ENCODE peak calls at places on chromosomes 7 and 10, in four cellular contexts. One of them, this sample, is unnamed.

GRCh38 chr10:69344591-69345244 is 66.4 kb downstream of the HK1 start:
- DNase-seq in suprapubic skin: peak
- DNase-seq in gastrocnemius medialis: no peak
- DNase-seq in GM12865: peak
- DNase-seq in this sample: no peak

GRCh38 chr7:102469351-102469971 is 4.7 kb downstream of the LRWD1 start:
- DNase-seq in suprapubic skin: peak
- DNase-seq in gastrocnemius medialis: peak
- DNase-seq in GM12865: no peak
- DNase-seq in this sample: peak

GRCh38 chr10:6194291-6194690 is 8.4 kb upstream of the PFKFB3 start:
- DNase-seq in suprapubic skin: no peak
- DNase-seq in gastrocnemius medialis: no peak
- DNase-seq in GM12865: no peak
- DNase-seq in this sample: no peak

GRCh38 chr10:73414230-73414981 is 548 bp upstream of the ANXA7 start:
- DNase-seq in suprapubic skin: no peak
- DNase-seq in gastrocnemius medialis: no peak
- DNase-seq in GM12865: no peak
- DNase-seq in this sample: no peak

GRCh38 chr10:101878869-101879268 is 35.3 kb upstream of the KCNIP2 start:
- DNase-seq in suprapubic skin: no peak
- DNase-seq in gastrocnemius medialis: no peak
- DNase-seq in GM12865: no peak
- DNase-seq in this sample: no peak

GRCh38 chr7:72098812-72099211 is 313.3 kb downstream of the CALN1 start:
- DNase-seq in suprapubic skin: peak
- DNase-seq in gastrocnemius medialis: no peak
- DNase-seq in GM12865: no peak
- DNase-seq in this sample: peak

GRCh38 chr10:88565072-88565471 is 18.0 kb downstream of the RNLS start:
- DNase-seq in suprapubic skin: no peak
- DNase-seq in gastrocnemius medialis: no peak
- DNase-seq in GM12865: peak
- DNase-seq in this sample: no peak

GRCh38 chr7:49038821-49039358 is 114.5 kb downstream of the CDC14C start:
- DNase-seq in suprapubic skin: no peak
- DNase-seq in gastrocnemius medialis: peak
- DNase-seq in GM12865: no peak
- DNase-seq in this sample: no peak

GRCh38 chr7:95549818-95550529 is 46.3 kb downstream of the PDK4 start:
- DNase-seq in suprapubic skin: peak
- DNase-seq in gastrocnemius medialis: peak
- DNase-seq in GM12865: no peak
- DNase-seq in this sample: no peak

GRCh38 chr10:122051609-122052385 is 62.8 kb downstream of the TACC2 start:
- DNase-seq in suprapubic skin: no peak
- DNase-seq in gastrocnemius medialis: peak
- DNase-seq in GM12865: no peak
- DNase-seq in this sample: no peak

GRCh38 chr7:98357751-98358161 is 43.1 kb downstream of the BAIAP2L1 start:
- DNase-seq in suprapubic skin: no peak
- DNase-seq in gastrocnemius medialis: no peak
- DNase-seq in GM12865: no peak
- DNase-seq in this sample: no peak

GRCh38 chr10:131048595-131048994 is 262.9 kb downstream of the TCERG1L start:
- DNase-seq in suprapubic skin: no peak
- DNase-seq in gastrocnemius medialis: no peak
- DNase-seq in GM12865: no peak
- DNase-seq in this sample: no peak

GRCh38 chr10:85602306-85602705 is 764.3 kb downstream of the GRID1 start:
- DNase-seq in suprapubic skin: no peak
- DNase-seq in gastrocnemius medialis: no peak
- DNase-seq in GM12865: no peak
- DNase-seq in this sample: peak

GRCh38 chr10:85603167-85603940 is 763.2 kb downstream of the GRID1 start:
- DNase-seq in suprapubic skin: no peak
- DNase-seq in gastrocnemius medialis: no peak
- DNase-seq in GM12865: no peak
- DNase-seq in this sample: peak

GRCh38 chr10:85601526-85601925 is 765.1 kb downstream of the GRID1 start:
- DNase-seq in suprapubic skin: no peak
- DNase-seq in gastrocnemius medialis: no peak
- DNase-seq in GM12865: no peak
- DNase-seq in this sample: peak

GRCh38 chr10:85604136-85604725 is 762.4 kb downstream of the GRID1 start:
- DNase-seq in suprapubic skin: no peak
- DNase-seq in gastrocnemius medialis: no peak
- DNase-seq in GM12865: no peak
- DNase-seq in this sample: peak

GRCh38 chr10:85602713-85603112 is 763.9 kb downstream of the GRID1 start:
- DNase-seq in suprapubic skin: no peak
- DNase-seq in gastrocnemius medialis: no peak
- DNase-seq in GM12865: no peak
- DNase-seq in this sample: no peak
- TF ChIP-seq CTCF in suprapubic skin: no peak
- TF ChIP-seq CTCF in gastrocnemius medialis: no peak
- TF ChIP-seq CTCF in GM12865: no peak
- TF ChIP-seq CTCF in this sample: no peak

GRCh38 chr7:122887198-122887597 is 938 bp upstream of the CADPS2 start:
- DNase-seq in suprapubic skin: peak
- DNase-seq in gastrocnemius medialis: no peak
- DNase-seq in GM12865: peak
- DNase-seq in this sample: peak
- TF ChIP-seq CTCF in suprapubic skin: no peak
- TF ChIP-seq CTCF in gastrocnemius medialis: no peak
- TF ChIP-seq CTCF in GM12865: no peak
- TF ChIP-seq CTCF in this sample: peak

GRCh38 chr7:121505540-121506182 is 109.6 kb upstream of the FAM3C start:
- DNase-seq in suprapubic skin: no peak
- DNase-seq in gastrocnemius medialis: no peak
- DNase-seq in GM12865: no peak
- DNase-seq in this sample: no peak
- TF ChIP-seq CTCF in suprapubic skin: no peak
- TF ChIP-seq CTCF in gastrocnemius medialis: no peak
- TF ChIP-seq CTCF in GM12865: no peak
- TF ChIP-seq CTCF in this sample: no peak

GRCh38 chr7:38451840-38452239 is 178.4 kb upstream of the TARP start:
- DNase-seq in suprapubic skin: no peak
- DNase-seq in gastrocnemius medialis: no peak
- DNase-seq in GM12865: peak
- DNase-seq in this sample: no peak
- TF ChIP-seq CTCF in suprapubic skin: no peak
- TF ChIP-seq CTCF in gastrocnemius medialis: no peak
- TF ChIP-seq CTCF in GM12865: peak
- TF ChIP-seq CTCF in this sample: peak

GRCh38 chr10:11520892-11521291 is 90.6 kb downstream of the USP6NL start:
- DNase-seq in suprapubic skin: no peak
- DNase-seq in gastrocnemius medialis: no peak
- DNase-seq in GM12865: no peak
- DNase-seq in this sample: no peak
- TF ChIP-seq CTCF in suprapubic skin: no peak
- TF ChIP-seq CTCF in gastrocnemius medialis: no peak
- TF ChIP-seq CTCF in GM12865: no peak
- TF ChIP-seq CTCF in this sample: peak

GRCh38 chr10:26879744-26880143 is 19.0 kb upstream of the ABI1 start:
- DNase-seq in suprapubic skin: no peak
- DNase-seq in gastrocnemius medialis: no peak
- DNase-seq in GM12865: no peak
- DNase-seq in this sample: no peak
- TF ChIP-seq CTCF in suprapubic skin: no peak
- TF ChIP-seq CTCF in gastrocnemius medialis: no peak
- TF ChIP-seq CTCF in GM12865: no peak
- TF ChIP-seq CTCF in this sample: no peak

GRCh38 chr7:132518102-132518838 is 58.0 kb downstream of the PLXNA4 start:
- DNase-seq in suprapubic skin: no peak
- DNase-seq in gastrocnemius medialis: no peak
- DNase-seq in GM12865: peak
- DNase-seq in this sample: no peak
- TF ChIP-seq CTCF in suprapubic skin: no peak
- TF ChIP-seq CTCF in gastrocnemius medialis: no peak
- TF ChIP-seq CTCF in GM12865: peak
- TF ChIP-seq CTCF in this sample: peak

GRCh38 chr10:34759837-34760215 is 55.3 kb downstream of the PARD3 start:
- DNase-seq in suprapubic skin: no peak
- DNase-seq in gastrocnemius medialis: no peak
- DNase-seq in GM12865: no peak
- DNase-seq in this sample: no peak
- TF ChIP-seq CTCF in suprapubic skin: no peak
- TF ChIP-seq CTCF in gastrocnemius medialis: no peak
- TF ChIP-seq CTCF in GM12865: no peak
- TF ChIP-seq CTCF in this sample: no peak

GRCh38 chr10:110222896-110223675 is 15.7 kb downstream of the MXI1 start:
- DNase-seq in suprapubic skin: no peak
- DNase-seq in gastrocnemius medialis: no peak
- DNase-seq in GM12865: no peak
- DNase-seq in this sample: no peak

GRCh38 chr10:110220383-110220782 is 13.0 kb downstream of the MXI1 start:
- DNase-seq in suprapubic skin: no peak
- DNase-seq in gastrocnemius medialis: no peak
- DNase-seq in GM12865: no peak
- DNase-seq in this sample: no peak

GRCh38 chr10:110221044-110221720 is 13.8 kb downstream of the MXI1 start:
- DNase-seq in suprapubic skin: no peak
- DNase-seq in gastrocnemius medialis: no peak
- DNase-seq in GM12865: no peak
- DNase-seq in this sample: no peak

GRCh38 chr10:110219884-110220283 is 12.5 kb downstream of the MXI1 start:
- DNase-seq in suprapubic skin: no peak
- DNase-seq in gastrocnemius medialis: no peak
- DNase-seq in GM12865: no peak
- DNase-seq in this sample: no peak

GRCh38 chr10:110221721-110222261 is 14.4 kb downstream of the MXI1 start:
- DNase-seq in suprapubic skin: peak
- DNase-seq in gastrocnemius medialis: peak
- DNase-seq in GM12865: peak
- DNase-seq in this sample: no peak
- TF ChIP-seq CTCF in suprapubic skin: no peak
- TF ChIP-seq CTCF in gastrocnemius medialis: peak
- TF ChIP-seq CTCF in GM12865: peak
- TF ChIP-seq CTCF in this sample: peak

GRCh38 chr7:80781146-80781545 is 137.7 kb downstream of the SEMA3C start:
- DNase-seq in suprapubic skin: no peak
- DNase-seq in gastrocnemius medialis: no peak
- DNase-seq in GM12865: no peak
- DNase-seq in this sample: no peak

GRCh38 chr7:80783688-80784327 is 135.0 kb downstream of the SEMA3C start:
- DNase-seq in suprapubic skin: no peak
- DNase-seq in gastrocnemius medialis: no peak
- DNase-seq in GM12865: no peak
- DNase-seq in this sample: no peak

GRCh38 chr7:80783177-80783687 is 135.6 kb downstream of the SEMA3C start:
- DNase-seq in suprapubic skin: no peak
- DNase-seq in gastrocnemius medialis: no peak
- DNase-seq in GM12865: no peak
- DNase-seq in this sample: no peak

GRCh38 chr7:80779456-80779855 is 139.4 kb downstream of the SEMA3C start:
- DNase-seq in suprapubic skin: no peak
- DNase-seq in gastrocnemius medialis: no peak
- DNase-seq in GM12865: no peak
- DNase-seq in this sample: no peak

DNA sequence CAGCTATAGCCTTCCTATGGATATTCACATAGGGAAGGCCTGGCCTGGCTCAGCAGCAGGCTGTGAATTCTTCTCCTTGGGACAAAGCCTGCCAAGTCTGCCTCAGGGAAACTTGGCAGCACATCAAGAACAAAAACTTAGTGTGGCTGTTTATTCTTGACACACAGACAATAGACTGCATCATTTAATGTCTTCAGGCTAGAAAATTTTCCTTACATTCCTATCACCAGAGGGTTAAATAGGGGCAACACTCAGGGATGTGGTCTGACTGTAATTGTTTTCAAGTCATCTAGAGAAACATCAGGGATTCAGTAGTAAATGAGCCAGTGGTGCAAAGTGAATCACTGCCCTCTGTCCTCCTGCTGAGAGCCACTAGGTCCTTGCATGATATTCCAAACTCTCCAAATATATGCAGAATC is 137.3 kb downstream of the SEMA3C start:
- DNase-seq in suprapubic skin: no peak
- DNase-seq in gastrocnemius medialis: peak
- DNase-seq in GM12865: no peak
- DNase-seq in this sample: no peak
- TF ChIP-seq CTCF in suprapubic skin: no peak
- TF ChIP-seq CTCF in gastrocnemius medialis: no peak
- TF ChIP-seq CTCF in GM12865: no peak
- TF ChIP-seq CTCF in this sample: no peak